ENCODE peak calls at places on chromosomes 16 and 17, in four cellular contexts. Q is cardiac fibroblast, S is amniotic epithelial cell, Y is left ventricle myocardium superior. I is an unnamed sample.

GRCh38 chr17:35616506-35616905 is 29.4 kb downstream of the AP2B1 start:
- DNase-seq in Q (no peak), S (no peak), Y (no peak), I (no peak)

GRCh38 chr16:29806641-29807425 is 504 bp downstream of the MAZ start:
- DNase-seq in Q (peak), S (peak), Y (peak), I (no peak)

GRCh38 chr17:40535438-40535837 is 29.8 kb downstream of the CCR7 start:
- DNase-seq in Q (no peak), S (no peak), Y (no peak), I (no peak)

GRCh38 chr17:9900744-9901143 is 4.3 kb downstream of the RCVRN start:
- DNase-seq in Q (no peak), S (peak), Y (no peak), I (no peak)

GRCh38 chr17:82201498-82201910 is 11.1 kb downstream of the CCDC57 start:
- DNase-seq in Q (no peak), S (no peak), Y (no peak), I (peak)

GRCh38 chr17:64507418-64507766 is 615 bp downstream of the CEP95 start:
- DNase-seq in Q (peak), S (peak), Y (no peak), I (peak)

GRCh38 chr17:75639327-75639726 is 6.1 kb downstream of the SMIM5 start:
- DNase-seq in Q (no peak), S (no peak), Y (no peak), I (no peak)

GRCh38 chr17:17018612-17019429 is 23.4 kb upstream of the MPRIP start:
- DNase-seq in Q (no peak), S (no peak), Y (no peak), I (no peak)

GRCh38 chr16:17451835-17452234 is 18.9 kb downstream of the XYLT1 start:
- DNase-seq in Q (no peak), S (no peak), Y (no peak), I (no peak)

GRCh38 chr17:78383725-78384471 is 5.4 kb downstream of the PGS1 start:
- DNase-seq in Q (peak), S (peak), Y (peak), I (no peak)

GRCh38 chr16:55439101-55439690 is 39.8 kb upstream of the MMP2 start:
- DNase-seq in Q (no peak), S (no peak), Y (no peak), I (no peak)

GRCh38 chr16:70691223-70692129 is 5.6 kb upstream of the MTSS2 start:
- DNase-seq in Q (peak), S (peak), Y (peak), I (no peak)

GRCh38 chr17:49676276-49676868 is 1.5 kb downstream of the SPOP start:
- DNase-seq in Q (peak), S (peak), Y (no peak), I (peak)

GRCh38 chr16:81004646-81005353 is 1.9 kb downstream of the CMC2 start:
- DNase-seq in Q (peak), S (peak), Y (no peak), I (peak)

GRCh38 chr16:72872966-72873365 is 175.0 kb downstream of the ZFHX3 start:
- DNase-seq in Q (no peak), S (no peak), Y (no peak), I (no peak)

GRCh38 chr17:48642843-48643696 is 16.9 kb upstream of the HOXB9 start:
- DNase-seq in Q (no peak), S (no peak), Y (no peak), I (no peak)

GRCh38 chr17:68460715-68461114 is 3.4 kb upstream of the WIPI1 start:
- DNase-seq in Q (no peak), S (no peak), Y (no peak), I (peak)

GRCh38 chr17:3890082-3890892 is 2.6 kb downstream of the CAMKK1 start:
- DNase-seq in Q (peak), S (peak), Y (peak), I (no peak)

GRCh38 chr17:66304304-66305174 is 2.1 kb downstream of the PRKCA start:
- DNase-seq in Q (peak), S (no peak), Y (no peak), I (no peak)

GRCh38 chr17:43855061-43855460 is 8.1 kb downstream of the CD300LG start:
- DNase-seq in Q (no peak), S (no peak), Y (no peak), I (no peak)

GRCh38 chr16:81737885-81738536 is 41.1 kb upstream of the PLCG2 start:
- DNase-seq in Q (peak), S (peak), Y (peak), I (peak)

GRCh38 chr16:19842758-19843157 is 41.9 kb downstream of the GPRC5B start:
- DNase-seq in Q (no peak), S (no peak), Y (no peak), I (no peak)

GRCh38 chr16:88368994-88369393 is 13.8 kb upstream of the ZNF469 start:
- DNase-seq in Q (no peak), S (no peak), Y (no peak), I (no peak)